ENCODE peak calls at places on chromosomes 12 and 14, in five cellular contexts. O, S, V, L and T are unnamed samples.

GRCh38 chr12:2352203-2352602 is 299.4 kb downstream of the CACNA1C start:
- DNase-seq in O (no peak), S (no peak), V (no peak), L (no peak), T (no peak)

GRCh38 chr14:23514009-23514962 is 37.3 kb downstream of the ZFHX2 start:
- DNase-seq in O (no peak), S (no peak), V (no peak), L (no peak), T (no peak)

GRCh38 chr12:90015228-90015627 is 306.6 kb upstream of the ATP2B1 start:
- DNase-seq in O (no peak), S (no peak), V (no peak), L (no peak), T (no peak)

GRCh38 chr12:99983721-99984258 is 946 bp downstream of the ANKS1B start:
- DNase-seq in O (no peak), S (no peak), V (no peak), L (no peak), T (no peak)

GRCh38 chr12:44774815-44775411 is 101.2 kb downstream of the NELL2 start:
- DNase-seq in O (no peak), S (peak), V (no peak), L (peak), T (no peak)

GRCh38 chr12:60070541-60070940 is 474.7 kb downstream of the SLC16A7 start:
- DNase-seq in O (no peak), S (no peak), V (no peak), L (no peak), T (no peak)

GRCh38 chr14:64612021-64612380 is 62.2 kb downstream of the PPP1R36 start:
- DNase-seq in O (no peak), S (no peak), V (no peak), L (no peak), T (no peak)

GRCh38 chr12:131643581-131644452 is 67.1 kb upstream of the SFSWAP start:
- DNase-seq in O (no peak), S (no peak), V (no peak), L (no peak), T (no peak)

GRCh38 chr12:77768558-77768957 is 62.1 kb upstream of the NAV3 start:
- DNase-seq in O (no peak), S (no peak), V (no peak), L (no peak), T (no peak)

GRCh38 chr12:67433393-67434175 is 164.4 kb downstream of the CAND1 start:
- DNase-seq in O (no peak), S (no peak), V (no peak), L (no peak), T (no peak)

GRCh38 chr14:77906446-77906845 is 106.5 kb downstream of the ADCK1 start:
- DNase-seq in O (no peak), S (no peak), V (no peak), L (no peak), T (no peak)

GRCh38 chr14:24710403-24711063 is 76.5 kb upstream of the GZMB start:
- DNase-seq in O (peak), S (peak), V (peak), L (peak), T (no peak)